ENCODE peak calls at places on chromosomes 1 and 21, in five cellular contexts. One of them, this sample, is unnamed.
A peak's percentile ranks its signal among the peaks of the same experiment; 100 is the strongest.

GRCh38 chr1:109803901-109804331 is 40.2 kb upstream of the EPS8L3 start:
- DNase-seq in amniotic stem cell: no peak
- DNase-seq in GM23338: no peak
- DNase-seq in Caki2: no peak
- DNase-seq in HT1080: peak; percentile 74
- DNase-seq in this sample: no peak

GRCh38 chr1:205286335-205286950 is 35.1 kb downstream of the NUAK2 start:
- DNase-seq in amniotic stem cell: no peak
- DNase-seq in GM23338: no peak
- DNase-seq in Caki2: no peak
- DNase-seq in HT1080: peak; percentile 83
- DNase-seq in this sample: peak; percentile 63

GRCh38 chr1:182299728-182300581 is 91.6 kb downstream of the GLUL start:
- DNase-seq in amniotic stem cell: no peak
- DNase-seq in GM23338: peak; percentile 3
- DNase-seq in Caki2: no peak
- DNase-seq in HT1080: no peak
- DNase-seq in this sample: no peak

GRCh38 chr1:90616395-90616794 is 100.7 kb downstream of the BARHL2 start:
- DNase-seq in amniotic stem cell: no peak
- DNase-seq in GM23338: peak; percentile 77
- DNase-seq in Caki2: no peak
- DNase-seq in HT1080: peak; percentile 10
- DNase-seq in this sample: no peak

GRCh38 chr21:45622416-45623097 is 21.0 kb upstream of the PCBP3 start:
- DNase-seq in amniotic stem cell: no peak
- DNase-seq in GM23338: no peak
- DNase-seq in Caki2: no peak
- DNase-seq in HT1080: no peak
- DNase-seq in this sample: no peak

GRCh38 chr1:193766329-193766728 is 579.9 kb upstream of the B3GALT2 start:
- DNase-seq in amniotic stem cell: no peak
- DNase-seq in GM23338: peak; percentile 61
- DNase-seq in Caki2: no peak
- DNase-seq in HT1080: no peak
- DNase-seq in this sample: no peak

GRCh38 chr1:37965301-37965700 is 18.4 kb upstream of the INPP5B start:
- DNase-seq in amniotic stem cell: no peak
- DNase-seq in GM23338: no peak
- DNase-seq in Caki2: no peak
- DNase-seq in HT1080: no peak
- DNase-seq in this sample: no peak

GRCh38 chr1:119470377-119470776 is 36.6 kb upstream of the HSD3B1 start:
- DNase-seq in amniotic stem cell: no peak
- DNase-seq in GM23338: no peak
- DNase-seq in Caki2: no peak
- DNase-seq in HT1080: no peak
- DNase-seq in this sample: no peak

GRCh38 chr1:101338714-101339430 is 102.1 kb downstream of the S1PR1 start:
- DNase-seq in amniotic stem cell: no peak
- DNase-seq in GM23338: no peak
- DNase-seq in Caki2: no peak
- DNase-seq in HT1080: peak; percentile 69
- DNase-seq in this sample: no peak

GRCh38 chr1:218558411-218558810 is 213.3 kb downstream of the TGFB2 start:
- DNase-seq in amniotic stem cell: no peak
- DNase-seq in GM23338: peak; percentile 5
- DNase-seq in Caki2: no peak
- DNase-seq in HT1080: no peak
- DNase-seq in this sample: no peak

GRCh38 chr1:244388961-244389360 is 62.7 kb downstream of the ADSS2 start:
- DNase-seq in amniotic stem cell: no peak
- DNase-seq in GM23338: no peak
- DNase-seq in Caki2: no peak
- DNase-seq in HT1080: no peak
- DNase-seq in this sample: no peak

GRCh38 chr1:109467301-109467777 is 993 bp downstream of the SYPL2 start:
- DNase-seq in amniotic stem cell: no peak
- DNase-seq in GM23338: peak; percentile 44
- DNase-seq in Caki2: no peak
- DNase-seq in HT1080: no peak
- DNase-seq in this sample: no peak